ENCODE peak calls at places on chromosomes 6 and 20, in four cellular contexts. X, H, P and O are unnamed samples.

GRCh38 chr20:37348643-37349516 is 2.9 kb downstream of the SRC start:
- DNase-seq in P (no peak), X (no peak), H (no peak), O (no peak)

GRCh38 chr6:15441215-15441868 is 195.5 kb downstream of the JARID2 start:
- DNase-seq in P (peak; percentile 78), H (no peak), X (peak; percentile 62), O (peak; percentile 35)

GRCh38 chr6:45577836-45578504 is 200.2 kb upstream of the SUPT3H start:
- DNase-seq in P (peak; percentile 52), H (no peak), X (no peak), O (no peak)

GRCh38 chr6:63964347-63964746 is 328.7 kb downstream of the PHF3 start:
- DNase-seq in X (no peak), P (no peak), H (no peak), O (no peak)

GRCh38 chr20:53916173-53916512 is 154.3 kb downstream of the BCAS1 start:
- DNase-seq in X (no peak), H (no peak), P (no peak), O (no peak)

GRCh38 chr6:108779521-108779920 is 68.7 kb upstream of the ARMC2 start:
- DNase-seq in X (no peak), P (no peak), H (no peak), O (no peak)

GRCh38 chr6:166364480-166364879 is 18.3 kb downstream of the MPC1 start:
- DNase-seq in H (no peak), X (peak; percentile 76), P (no peak), O (no peak)

GRCh38 chr6:64334646-64335045 is 699.0 kb downstream of the PHF3 start:
- DNase-seq in X (no peak), P (no peak), H (no peak), O (no peak)

GRCh38 chr20:2022163-2022562 is 28.3 kb upstream of the PDYN start:
- DNase-seq in X (no peak), H (no peak), P (no peak), O (no peak)

GRCh38 chr6:126252154-126252553 is 87.8 kb upstream of the CENPW start:
- DNase-seq in X (no peak), P (no peak), H (no peak), O (no peak)

GRCh38 chr6:31870385-31870921 is 7.8 kb upstream of the NEU1 start:
- DNase-seq in X (no peak), P (no peak), H (no peak), O (no peak)

GRCh38 chr6:53112404-53112803 is 36.2 kb downstream of the GCM1 start:
- DNase-seq in H (no peak), P (no peak), X (no peak), O (no peak)

GRCh38 chr6:124795879-124796838 is 166.1 kb upstream of the RNF217 start:
- DNase-seq in H (no peak), P (peak; percentile 6), X (peak; percentile 71), O (no peak)

GRCh38 chr6:4974962-4975361 is 28.9 kb downstream of the RPP40 start:
- DNase-seq in X (no peak), P (no peak), H (no peak), O (no peak)

GRCh38 chr6:10355115-10355702 is 59.7 kb downstream of the TFAP2A start:
- DNase-seq in H (no peak), P (no peak), X (no peak), O (no peak)

GRCh38 chr6:149329529-149329928 is 12.0 kb downstream of the TAB2 start:
- DNase-seq in P (no peak), X (no peak), H (no peak), O (no peak)

GRCh38 chr20:4493386-4493785 is 228.3 kb upstream of the PRND start:
- DNase-seq in H (no peak), P (peak; percentile 86), X (no peak), O (no peak)

GRCh38 chr6:69914015-69914485 is 47.7 kb downstream of the COL19A1 start:
- DNase-seq in P (no peak), X (no peak), H (no peak), O (no peak)

GRCh38 chr20:58712823-58713731 is 20.5 kb downstream of the NPEPL1 start:
- DNase-seq in X (no peak), P (no peak), H (no peak), O (no peak)

GRCh38 chr20:20096421-20096820 is 44.1 kb downstream of the CFAP61 start:
- DNase-seq in P (no peak), H (no peak), X (no peak), O (no peak)

GRCh38 chr6:51322505-51322904 is 503.8 kb downstream of the TFAP2B start:
- DNase-seq in X (no peak), P (no peak), H (no peak), O (no peak)

GRCh38 chr20:37904845-37905244 is 1.9 kb downstream of the VSTM2L start:
- DNase-seq in P (no peak), X (no peak), H (no peak), O (no peak)

GRCh38 chr6:134551245-134551960 is 233.5 kb upstream of the SGK1 start:
- DNase-seq in P (peak; percentile 88), X (no peak), H (no peak), O (peak; percentile 37)

GRCh38 chr6:28789553-28790083 is 134.2 kb downstream of the TRIM27 start:
- DNase-seq in H (no peak), X (peak; percentile 34), P (peak; percentile 60), O (no peak)